ENCODE peak calls at places on chromosome 17, in ten cellular contexts. Q is colonic mucosa; B is ACHN; K is activated T-cell treated with anti-CD3 and anti-CD28 coated beads for 48 hours; I is stimulated activated CD4-positive, alpha-beta T cell treated with anti-CD3 and anti-CD28 coated beads, Interleukin-15, amount 100 ng/mL, for 1 hour; C is left cardiac atrium; Z is NCI-H774; X is neuronal stem cell; D is lower leg skin; E is left ventricle myocardium superior. S is an unnamed sample.

GRCh38 chr17:7714721-7715594 is 2.6 kb upstream of the DNAH2 start:
- DNase-seq in Q (no peak), B (no peak), K (no peak), I (no peak), C (no peak), Z (no peak), X (no peak), D (no peak), E (no peak), S (no peak)

GRCh38 chr17:65487161-65487560 is 74.3 kb downstream of the AXIN2 start:
- DNase-seq in Q (no peak), B (no peak), K (peak), I (no peak), C (no peak), Z (no peak), X (no peak), D (no peak), E (no peak), S (no peak)

GRCh38 chr17:8408371-8408770 is 10.7 kb upstream of the RNF222 start:
- DNase-seq in Q (peak), B (no peak), K (no peak), I (no peak), C (no peak), Z (no peak), X (no peak), D (no peak), E (no peak), S (peak)

GRCh38 chr17:47733047-47733413 is at the start of gene TBX21:
- DNase-seq in Q (peak), B (peak), K (peak), I (peak), C (peak), Z (no peak), X (peak), D (peak), E (peak), S (peak)

GRCh38 chr17:1720856-1721386 is 3.6 kb upstream of the WDR81 start:
- DNase-seq in Q (peak), B (peak), K (peak), I (peak), C (peak), Z (peak), X (no peak), D (no peak), E (peak), S (peak)

GRCh38 chr17:44581868-44582267 is 24.6 kb downstream of the FZD2 start:
- DNase-seq in Q (no peak), B (peak), K (no peak), I (no peak), C (no peak), Z (peak), X (no peak), D (no peak), E (no peak), S (no peak)

GRCh38 chr17:78748048-78748729 is 33.9 kb downstream of the CYTH1 start:
- DNase-seq in Q (no peak), B (no peak), K (no peak), I (no peak), C (no peak), Z (no peak), X (no peak), D (peak), E (no peak), S (no peak)

GRCh38 chr17:66564992-66565465 is 262.6 kb downstream of the PRKCA start:
- DNase-seq in Q (no peak), B (no peak), K (no peak), I (no peak), C (no peak), Z (no peak), X (no peak), D (no peak), E (no peak), S (no peak)

GRCh38 chr17:690346-690745 is 24.3 kb downstream of the VPS53 start:
- DNase-seq in Q (no peak), B (no peak), K (no peak), I (no peak), C (no peak), Z (no peak), X (no peak), D (no peak), E (no peak), S (no peak)

S was measured in tibial artery.